ENCODE peak calls at places on chromosomes 13 and 19, in eight cellular contexts. R is pancreas, S is A673, H is GM23248, V is cardiac muscle cell, O is neural progenitor cell, L is stomach, J is mucosa of descending colon. G is an unnamed sample.

GRCh38 chr19:49324801-49325491 is at the start of gene SLC6A16:
- DNase-seq in R (no peak), S (no peak), H (no peak), V (no peak), O (no peak), L (no peak), J (no peak), G (no peak)

GRCh38 chr13:19634129-19634740 is 776 bp downstream of the MPHOSPH8 start:
- DNase-seq in R (no peak), S (peak; percentile 20), H (peak; percentile 74), V (peak; percentile 33), O (peak; percentile 19), L (peak; percentile 33), J (no peak), G (peak; percentile 8)

GRCh38 chr19:29831041-29831548 is 19.3 kb downstream of the CCNE1 start:
- DNase-seq in R (no peak), S (no peak), H (peak; percentile 15), V (no peak), O (no peak), L (no peak), J (no peak), G (no peak)

GRCh38 chr19:45428385-45429231 is 4.9 kb upstream of the ERCC1 start:
- DNase-seq in R (no peak), S (peak; percentile 63), H (peak; percentile 85), V (peak; percentile 95), O (peak; percentile 89), L (peak; percentile 38), J (no peak), G (no peak)

GRCh38 chr19:42281175-42282035 is 12.4 kb downstream of the CIC start:
- DNase-seq in R (no peak), S (peak; percentile 77), H (peak; percentile 83), V (peak; percentile 30), O (peak; percentile 58), L (no peak), J (peak; percentile 81), G (peak; percentile 70)

GRCh38 chr13:43245374-43245964 is 222.1 kb downstream of the DNAJC15 start:
- DNase-seq in R (no peak), S (no peak), H (peak; percentile 87), V (no peak), O (no peak), L (no peak), J (no peak), G (no peak)

GRCh38 chr13:54574791-54575190 is 1546.2 kb downstream of the OLFM4 start:
- DNase-seq in R (no peak), S (no peak), H (no peak), V (no peak), O (no peak), L (no peak), J (no peak), G (no peak)

GRCh38 chr13:99385940-99386339 is 78.7 kb upstream of the GPR183 start:
- DNase-seq in R (no peak), S (no peak), H (no peak), V (no peak), O (no peak), L (no peak), J (no peak), G (no peak)

GRCh38 chr13:24613755-24614154 is 66.5 kb upstream of the ATP12A start:
- DNase-seq in R (no peak), S (no peak), H (no peak), V (no peak), O (no peak), L (no peak), J (no peak), G (no peak)

GRCh38 chr19:1042689-1043511 is 3.0 kb downstream of the ABCA7 start:
- DNase-seq in R (no peak), S (peak; percentile 57), H (no peak), V (no peak), O (no peak), L (no peak), J (peak; percentile 74), G (no peak)

GRCh38 chr13:43905435-43906031 is 25.8 kb downstream of the LACC1 start:
- DNase-seq in R (no peak), S (peak; percentile 76), H (peak; percentile 81), V (peak; percentile 75), O (peak; percentile 80), L (no peak), J (no peak), G (peak; percentile 79)

GRCh38 chr19:2426661-2427322 is 594 bp downstream of the TIMM13 start:
- DNase-seq in R (peak; percentile 58), S (peak; percentile 64), H (peak; percentile 60), V (peak; percentile 66), O (peak; percentile 79), L (peak; percentile 41), J (peak; percentile 76), G (peak; percentile 77)

GRCh38 chr19:51422053-51422448 is 4.6 kb upstream of the SIGLEC10 start:
- DNase-seq in R (peak; percentile 80), S (peak; percentile 85), H (peak; percentile 88), V (peak; percentile 94), O (peak; percentile 96), L (peak; percentile 86), J (peak; percentile 86), G (peak; percentile 95)

GRCh38 chr19:43463381-43464088 is 1.9 kb downstream of the LYPD3 start:
- DNase-seq in R (peak; percentile 99), S (peak; percentile 95), H (peak; percentile 90), V (peak; percentile 96), O (peak; percentile 97), L (peak; percentile 99), J (peak; percentile 100), G (peak; percentile 91)

GRCh38 chr13:41541142-41541938 is 84.0 kb downstream of the RGCC start:
- DNase-seq in R (no peak), S (no peak), H (no peak), V (no peak), O (no peak), L (no peak), J (no peak), G (no peak)

GRCh38 chr19:27792576-27793127 is 1420.3 kb downstream of the UQCRFS1 start:
- DNase-seq in R (no peak), S (no peak), H (peak; percentile 6), V (no peak), O (no peak), L (no peak), J (no peak), G (no peak)

DNA sequence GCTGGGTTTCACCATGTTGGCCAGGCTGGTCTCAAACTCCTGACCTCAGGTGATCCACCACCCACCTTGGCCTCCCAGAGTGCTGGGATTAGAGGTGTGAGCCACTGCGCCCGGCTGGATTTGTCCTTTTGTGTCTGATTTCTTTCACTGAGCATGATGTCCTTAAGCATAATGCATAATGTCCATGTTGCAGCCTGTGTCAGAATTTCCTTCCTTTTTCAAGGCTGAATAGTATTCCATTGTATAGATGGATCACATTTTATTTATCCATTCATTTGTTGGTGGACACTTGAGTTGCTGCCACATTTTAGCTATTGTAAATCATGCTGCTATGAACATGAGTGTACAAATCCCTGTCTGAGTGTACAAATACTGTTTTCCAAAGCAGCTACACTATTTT is 25.5 kb downstream of the RFX2 start:
- DNase-seq in R (no peak), S (no peak), H (no peak), V (no peak), O (no peak), L (no peak), J (no peak), G (no peak)
- H3K36me3 ChIP-seq in R (no peaks in the 10 kb centered on the region), S (no peaks in the 10 kb centered on the region), H (no peaks in the 10 kb centered on the region), V (no peaks in the 10 kb centered on the region), O (no peaks in the 10 kb centered on the region), L (no peaks in the 10 kb centered on the region), J (no peaks in the 10 kb centered on the region), G (no peaks in the 10 kb centered on the region)

DNA sequence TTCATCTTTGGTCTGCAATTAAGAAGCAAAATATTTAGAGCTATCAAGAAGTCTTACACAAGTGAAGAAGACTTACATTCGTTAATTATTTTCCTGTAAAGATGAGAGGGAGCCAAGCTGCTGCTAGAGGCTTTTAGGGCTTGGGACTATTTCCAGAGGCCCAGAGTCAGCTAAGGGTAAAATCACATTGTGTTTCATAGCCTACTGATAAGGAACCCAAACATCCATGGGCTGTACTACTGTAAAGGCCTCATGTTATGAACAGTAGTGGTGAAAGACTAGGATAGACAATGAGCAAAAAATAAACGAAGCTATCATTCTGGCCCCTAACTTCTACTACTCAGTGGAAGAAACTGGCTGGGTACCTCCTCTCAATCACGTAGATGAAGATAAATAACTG is 10.9 kb upstream of the TEX30 start:
- DNase-seq in R (no peak), S (no peak), H (no peak), V (no peak), O (no peak), L (no peak), J (no peak), G (no peak)
- H3K36me3 ChIP-seq in R (peaks cover 5% of the 10 kb centered on the region), S (no peaks in the 10 kb centered on the region), H (peaks cover 14% of the 10 kb centered on the region), V (peaks cover 18% of the 10 kb centered on the region), O (no peaks in the 10 kb centered on the region), L (peaks cover 32% of the 10 kb centered on the region), J (no peaks in the 10 kb centered on the region), G (peaks cover 8% of the 10 kb centered on the region)

DNA sequence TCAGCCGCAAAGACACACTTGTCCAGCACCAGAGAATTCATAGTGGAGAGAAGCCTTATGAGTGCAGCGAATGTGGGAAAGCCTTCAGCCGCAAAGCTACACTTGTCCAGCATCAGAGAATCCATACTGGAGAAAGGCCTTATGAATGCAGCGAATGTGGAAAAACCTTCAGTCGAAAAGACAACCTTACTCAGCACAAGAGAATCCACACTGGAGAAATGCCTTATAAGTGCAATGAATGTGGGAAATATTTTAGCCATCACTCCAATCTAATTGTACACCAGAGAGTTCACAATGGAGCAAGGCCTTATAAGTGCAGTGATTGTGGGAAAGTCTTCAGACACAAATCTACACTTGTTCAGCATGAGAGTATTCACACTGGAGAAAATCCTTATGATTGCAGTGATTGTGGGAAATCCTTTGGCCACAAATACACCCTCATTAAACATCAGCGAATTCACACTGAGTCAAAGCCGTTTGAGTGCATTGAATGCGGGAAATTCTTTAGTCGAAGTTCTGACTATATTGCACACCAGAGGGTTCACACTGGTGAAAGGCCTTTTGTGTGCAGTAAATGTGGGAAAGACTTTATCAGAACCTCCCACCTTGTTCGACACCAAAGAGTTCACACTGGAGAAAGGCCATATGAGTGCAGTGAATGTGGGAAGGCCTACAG is 6.8 kb downstream of the ZNF134 start:
- DNase-seq in R (no peak), S (no peak), H (peak; percentile 38), V (no peak), O (no peak), L (no peak), J (no peak), G (no peak)
- H3K36me3 ChIP-seq in R (peaks cover 39% of the 10 kb centered on the region), S (peaks cover 88% of the 10 kb centered on the region), H (peaks cover 74% of the 10 kb centered on the region), V (peaks cover 49% of the 10 kb centered on the region), O (peaks cover 81% of the 10 kb centered on the region), L (peaks cover 90% of the 10 kb centered on the region), J (peaks cover 24% of the 10 kb centered on the region), G (peaks cover 62% of the 10 kb centered on the region)

GRCh38 chr19:36113425-36113824 is 1.2 kb downstream of the POLR2I start:
- DNase-seq in R (no peak), S (no peak), H (no peak), V (no peak), O (no peak), L (no peak), J (no peak), G (no peak)

GRCh38 chr19:36115453-36116343 is at the start of gene TBCB:
- DNase-seq in R (peak; percentile 84), S (peak; percentile 38), H (peak; percentile 61), V (peak; percentile 57), O (peak; percentile 86), L (peak; percentile 84), J (peak; percentile 93), G (no peak)

GRCh38 chr19:36116344-36116637 is 1.0 kb downstream of the TBCB start:
- DNase-seq in R (no peak), S (no peak), H (no peak), V (no peak), O (no peak), L (no peak), J (no peak), G (no peak)

GRCh38 chr19:36113895-36114762 is 546 bp downstream of the POLR2I start:
- DNase-seq in R (peak; percentile 25), S (no peak), H (peak; percentile 60), V (peak; percentile 18), O (peak; percentile 45), L (peak; percentile 40), J (peak; percentile 70), G (peak; percentile 59)

GRCh38 chr19:36114763-36115452 is at the start of gene POLR2I:
- DNase-seq in R (peak; percentile 99), S (peak; percentile 100), H (peak; percentile 100), V (peak; percentile 100), O (peak; percentile 100), L (peak; percentile 99), J (peak; percentile 100), G (peak; percentile 99)
- H3K36me3 ChIP-seq in R (no peaks in the 10 kb centered on the region), S (peaks cover 18% of the 10 kb centered on the region), H (peaks cover 8% of the 10 kb centered on the region), V (peaks cover 8% of the 10 kb centered on the region), O (no peaks in the 10 kb centered on the region), L (peaks cover 63% of the 10 kb centered on the region), J (peaks cover 4% of the 10 kb centered on the region), G (peaks cover 38% of the 10 kb centered on the region)

G was measured in HAP-1.